ENCODE peak calls at places on chromosomes 6 and 20, in eight cellular contexts. U is mesenchymal stem cell, K is tibial artery, X is upper lobe of right lung, Z is OCI-LY7, O is mesendoderm, L is heart right ventricle, P is lower leg skin. B is an unnamed sample.

GRCh38 chr20:45892828-45893500 is 1.8 kb downstream of the CTSA start:
- DNase-seq in X (no peak), U (no peak), L (no peak), P (no peak), O (no peak), K (no peak), Z (no peak), B (no peak)

GRCh38 chr6:23414204-23414501 is 711.9 kb upstream of the NRSN1 start:
- DNase-seq in P (no peak), K (no peak), O (peak), Z (no peak), U (peak), X (no peak), L (no peak), B (no peak)

GRCh38 chr6:114140416-114140815 is 169.5 kb upstream of the HDAC2 start:
- DNase-seq in P (no peak), X (no peak), O (no peak), U (no peak), Z (no peak), L (no peak), K (no peak), B (no peak)

GRCh38 chr6:136326038-136326561 is 36.5 kb upstream of the BCLAF1 start:
- DNase-seq in O (peak), X (no peak), L (no peak), U (peak), P (no peak), Z (peak), K (no peak), B (no peak)

GRCh38 chr20:37330316-37330715 is 15.6 kb upstream of the SRC start:
- DNase-seq in X (no peak), L (no peak), O (no peak), U (no peak), P (no peak), K (no peak), Z (no peak), B (no peak)

GRCh38 chr6:79269877-79270276 is 35.4 kb upstream of the HMGN3 start:
- DNase-seq in L (no peak), K (peak), P (no peak), U (peak), Z (no peak), O (peak), X (no peak), B (no peak)

GRCh38 chr6:170243791-170244291 is 47.0 kb downstream of the DLL1 start:
- DNase-seq in L (no peak), K (no peak), P (no peak), O (no peak), X (no peak), Z (no peak), U (no peak), B (no peak)

GRCh38 chr6:36220211-36220610 is 23.7 kb downstream of the BRPF3 start:
- DNase-seq in X (no peak), O (no peak), Z (no peak), U (no peak), P (no peak), L (no peak), K (no peak), B (no peak)

GRCh38 chr6:16200231-16200941 is 38.0 kb upstream of the GMPR start:
- DNase-seq in L (no peak), X (no peak), Z (no peak), U (peak), K (no peak), P (no peak), O (no peak), B (no peak)

GRCh38 chr6:30101423-30101938 is 11.4 kb downstream of the TRIM31 start:
- DNase-seq in L (no peak), P (no peak), K (no peak), U (peak), X (no peak), Z (no peak), O (no peak), B (no peak)

GRCh38 chr20:45419188-45420091 is 3.5 kb downstream of the PIGT start:
- DNase-seq in U (peak), Z (peak), X (no peak), P (peak), K (peak), O (no peak), L (peak), B (no peak)

GRCh38 chr6:148203970-148204369 is 138.7 kb upstream of the SASH1 start:
- DNase-seq in P (no peak), O (peak), K (no peak), Z (peak), X (no peak), U (peak), L (no peak), B (no peak)

GRCh38 chr20:25606094-25606640 is 17.6 kb downstream of the NANP start:
- DNase-seq in Z (no peak), L (no peak), X (no peak), O (no peak), K (no peak), P (no peak), U (no peak), B (no peak)

GRCh38 chr20:49278817-49279676 is 1.2 kb upstream of the ZNFX1 start:
- DNase-seq in K (no peak), X (no peak), Z (peak), L (peak), U (peak), P (no peak), O (peak), B (no peak)

GRCh38 chr6:4396032-4396431 is 260.7 kb upstream of the ECI2 start:
- DNase-seq in U (no peak), K (no peak), P (no peak), L (no peak), X (no peak), O (no peak), Z (no peak), B (no peak)

GRCh38 chr6:121549741-121550140 is 114.3 kb downstream of the GJA1 start:
- DNase-seq in U (peak), O (no peak), K (no peak), L (no peak), X (no peak), P (no peak), Z (no peak), B (no peak)

GRCh38 chr20:8057871-8058270 is 38.3 kb upstream of the TMX4 start:
- DNase-seq in K (no peak), L (no peak), P (no peak), Z (peak), U (no peak), X (no peak), O (no peak), B (no peak)

GRCh38 chr6:149331043-149331807 is 13.7 kb downstream of the TAB2 start:
- DNase-seq in Z (no peak), U (peak), L (no peak), K (no peak), O (no peak), P (no peak), X (no peak), B (no peak)

DNA sequence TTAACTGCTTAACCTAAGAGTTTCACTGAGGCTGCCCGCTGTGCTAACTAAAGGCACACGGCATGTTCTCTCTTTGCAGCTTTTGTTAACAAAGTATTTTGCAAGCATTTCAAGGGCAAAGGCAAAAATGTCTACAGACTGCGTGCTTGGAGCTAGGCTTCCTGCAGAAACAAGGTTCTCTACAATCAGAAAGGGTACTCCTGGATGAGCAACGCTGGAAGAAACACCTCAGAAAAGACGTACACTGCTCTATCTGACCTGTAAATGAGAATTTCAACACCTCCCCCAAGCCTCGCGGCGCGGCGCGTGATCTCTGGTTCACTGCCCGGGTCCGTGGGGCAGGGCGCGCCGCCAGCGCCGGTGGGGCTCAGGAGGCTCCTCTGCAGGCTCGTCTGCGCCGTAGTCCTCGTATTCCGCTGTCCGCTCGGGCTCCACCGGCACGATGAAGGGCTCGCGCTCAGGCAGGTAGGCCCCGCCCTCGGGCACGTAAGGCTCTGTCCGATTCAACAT is 120.9 kb downstream of the COL12A1 start:
- DNase-seq in P (no peak), U (no peak), O (peak), L (peak), K (no peak), X (peak), Z (no peak), B (no peak)
- H3K4me3 ChIP-seq in P (peak), U (no peak), O (peak), L (no peak), K (peak), X (peak), Z (no peak), B (peak)

GRCh38 chr20:19880256-19881079 is 122.4 kb downstream of the RIN2 start:
- DNase-seq in U (peak), X (no peak), Z (no peak), L (no peak), O (no peak), P (no peak), K (no peak), B (no peak)
- H3K4me3 ChIP-seq in U (no peak), X (no peak), Z (no peak), L (no peak), O (no peak), P (no peak), K (no peak), B (no peak)

GRCh38 chr6:52839124-52840055 is 1.2 kb downstream of the GSTA5 start:
- DNase-seq in K (no peak), Z (peak), P (no peak), L (no peak), U (peak), X (no peak), O (peak), B (no peak)
- H3K4me3 ChIP-seq in K (no peak), Z (no peak), P (no peak), L (no peak), U (no peak), X (no peak), O (no peak), B (no peak)

DNA sequence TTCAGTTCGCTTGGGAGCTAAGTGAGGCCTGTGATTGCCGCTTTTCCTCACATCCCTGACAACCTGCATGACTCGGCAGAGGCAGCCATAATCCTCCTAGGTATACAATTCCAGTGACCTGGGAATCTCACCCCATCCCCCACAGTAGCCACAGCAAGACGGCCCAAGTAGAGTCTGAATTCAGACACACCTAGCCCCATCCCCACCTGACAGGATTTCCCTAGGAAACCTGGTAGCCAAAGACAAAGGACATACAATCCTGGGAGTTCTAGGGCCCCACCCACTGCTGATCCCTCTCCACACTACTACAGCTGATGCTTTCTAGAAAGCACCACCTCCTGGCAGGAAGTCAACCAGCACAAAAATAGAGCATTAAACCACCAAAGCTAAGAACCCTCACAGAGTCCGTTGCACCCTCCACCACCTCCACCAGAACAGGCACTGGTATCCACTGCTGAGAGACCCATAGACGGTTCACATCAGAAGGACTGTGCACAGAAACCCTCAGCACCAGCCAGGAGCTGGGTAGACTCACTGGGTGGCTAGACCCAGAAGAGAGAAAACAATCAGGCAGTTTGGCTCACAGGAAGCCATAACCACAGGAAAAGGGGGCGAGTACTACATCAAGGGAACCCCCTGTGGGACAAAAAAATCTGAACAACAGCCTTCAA is 17.9 kb upstream of the RUNX2 start:
- DNase-seq in Z (no peak), X (no peak), U (no peak), K (no peak), L (no peak), P (no peak), O (peak), B (no peak)
- H3K4me3 ChIP-seq in Z (no peak), X (no peak), U (no peak), K (no peak), L (no peak), P (no peak), O (no peak), B (no peak)

DNA sequence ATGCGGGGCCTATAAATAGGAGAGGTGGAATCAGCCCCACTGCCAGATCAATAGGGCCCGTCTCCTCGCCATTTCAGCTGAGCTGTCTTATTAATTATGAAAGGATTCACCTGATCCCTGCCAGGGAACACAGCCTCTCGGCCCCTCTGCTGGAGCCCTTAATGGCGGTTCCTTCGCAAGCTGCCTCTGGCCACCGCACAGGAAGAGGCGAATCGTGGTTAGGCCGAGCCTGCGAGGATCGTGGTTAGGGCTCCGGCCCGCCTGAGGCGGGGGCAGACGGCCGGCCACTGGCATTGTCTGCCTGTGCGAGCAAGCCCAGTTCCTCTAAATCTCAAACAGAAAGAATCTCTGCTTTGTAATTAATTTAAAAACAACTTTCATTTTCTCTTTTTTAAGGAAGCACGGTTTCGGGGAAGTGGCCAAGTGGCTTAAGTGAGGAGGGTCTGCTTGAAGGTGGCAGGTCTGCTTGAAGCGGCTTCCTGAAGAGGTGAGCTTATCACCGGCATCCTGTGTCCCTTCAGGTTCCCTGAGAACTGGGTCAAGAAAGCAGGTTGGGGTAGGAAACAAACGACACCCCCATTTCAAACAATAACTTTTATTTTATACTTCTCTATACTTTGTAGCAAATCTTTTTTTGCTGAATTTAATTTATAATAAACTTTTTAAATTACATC is 9.2 kb downstream of the NRN1 start:
- DNase-seq in X (peak), O (peak), K (no peak), L (peak), Z (peak), U (no peak), P (no peak), B (no peak)
- H3K4me3 ChIP-seq in X (peak), O (no peak), K (peak), L (peak), Z (peak), U (no peak), P (no peak), B (peak)

DNA sequence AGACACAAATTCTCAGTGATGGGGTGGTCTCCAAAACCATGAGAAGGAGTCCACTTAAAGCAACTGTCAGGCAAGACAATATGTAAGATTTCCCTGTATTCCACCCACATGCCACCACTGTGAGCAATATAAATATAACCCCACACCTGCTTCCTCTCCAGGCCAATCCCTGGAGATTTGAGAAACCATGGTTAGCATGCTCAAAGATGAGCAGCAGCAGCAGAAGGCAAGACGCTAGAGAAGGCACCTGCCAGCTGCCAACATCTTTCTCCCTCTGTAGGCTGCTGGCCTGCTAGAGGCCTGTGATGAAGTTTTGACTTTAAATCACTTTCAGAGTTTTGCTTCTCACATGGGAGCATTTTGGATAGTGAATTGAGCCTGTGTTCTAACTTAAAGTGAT is 7.9 kb upstream of the SOD2 start:
- DNase-seq in O (no peak), P (no peak), U (no peak), K (no peak), X (no peak), L (no peak), Z (peak), B (no peak)
- H3K4me3 ChIP-seq in O (no peak), P (no peak), U (no peak), K (no peak), X (no peak), L (no peak), Z (no peak), B (no peak)

GRCh38 chr6:83601119-83601518 is 88.8 kb downstream of the PRSS35 start:
- DNase-seq in L (no peak), P (no peak), U (no peak), O (no peak), X (no peak), K (no peak), Z (no peak), B (no peak)
- H3K4me3 ChIP-seq in L (no peak), P (no peak), U (no peak), O (no peak), X (no peak), K (no peak), Z (no peak), B (peak)